ENCODE peak calls at places on chromosomes 6 and 20, in four cellular contexts. F is K562, V is GM12878, R is HepG2. Z is an unnamed sample.
A peak's percentile ranks its signal among the peaks of the same experiment; 100 is the strongest.

GRCh38 chr6:163226181-163226835 is 188.2 kb upstream of the QKI start:
- DNase-seq in V (no peak), F (no peak), R (no peak), Z (no peak)

GRCh38 chr20:51198876-51199523 is 176.1 kb upstream of the KCNG1 start:
- DNase-seq in F (no peak), V (no peak), R (no peak), Z (no peak)

GRCh38 chr6:101543796-101544195 is 150.3 kb downstream of the GRIK2 start:
- DNase-seq in V (no peak), F (no peak), R (no peak), Z (no peak)

GRCh38 chr6:158870418-158870957 is 51.3 kb upstream of the EZR start:
- DNase-seq in V (no peak), F (no peak), R (no peak), Z (no peak)

GRCh38 chr20:17491041-17491440 is 40.1 kb downstream of the BFSP1 start:
- DNase-seq in F (no peak), R (no peak), V (no peak), Z (no peak)

GRCh38 chr6:16747232-16748027 is 13.8 kb downstream of the ATXN1 start:
- DNase-seq in F (no peak), R (peak; percentile 78), V (no peak), Z (no peak)

GRCh38 chr20:59024111-59024530 is 4.9 kb downstream of the TUBB1 start:
- DNase-seq in R (no peak), V (no peak), F (no peak), Z (no peak)

GRCh38 chr6:113306552-113307145 is 550.5 kb upstream of the MARCKS start:
- DNase-seq in V (peak; percentile 57), F (peak; percentile 43), R (peak; percentile 62), Z (peak; percentile 52)

GRCh38 chr6:12844284-12845223 is 128.0 kb downstream of the PHACTR1 start:
- DNase-seq in R (peak; percentile 20), V (no peak), F (peak; percentile 29), Z (peak; percentile 50)

GRCh38 chr6:138722425-138723371 is 50.9 kb upstream of the CCDC28A start:
- DNase-seq in F (peak; percentile 5), V (no peak), R (peak; percentile 19), Z (no peak)

GRCh38 chr6:29071831-29072723 is 15.0 kb downstream of the OR2B3 start:
- DNase-seq in F (peak; percentile 74), R (peak; percentile 61), V (no peak), Z (peak; percentile 75)

GRCh38 chr6:98039876-98040605 is 757.0 kb upstream of the MMS22L start:
- DNase-seq in V (no peak), F (no peak), R (no peak), Z (peak; percentile 15)

GRCh38 chr6:138206862-138207261 is 11.4 kb downstream of the PBOV1 start:
- DNase-seq in F (no peak), R (no peak), V (no peak), Z (no peak)

GRCh38 chr20:49981218-49982071 is 1.3 kb upstream of the SNAI1 start:
- DNase-seq in F (no peak), R (no peak), V (no peak), Z (no peak)

GRCh38 chr6:110874880-110875547 is 429 bp downstream of the AMD1 start:
- DNase-seq in V (no peak), R (no peak), F (no peak), Z (peak; percentile 32)

GRCh38 chr6:100217225-100217624 is 223.2 kb upstream of the MCHR2 start:
- DNase-seq in V (no peak), F (no peak), R (no peak), Z (no peak)

GRCh38 chr20:4813839-4814695 is 92.4 kb downstream of the PRND start:
- DNase-seq in R (no peak), F (no peak), V (peak; percentile 91), Z (no peak)

GRCh38 chr20:57545927-57546662 is 14.8 kb upstream of the PCK1 start:
- DNase-seq in R (no peak), F (no peak), V (no peak), Z (no peak)

GRCh38 chr6:54070025-54070424 is 41.2 kb upstream of the MLIP start:
- DNase-seq in V (no peak), R (no peak), F (no peak), Z (no peak)

GRCh38 chr20:61263084-61263695 is 11.1 kb downstream of the CDH4 start:
- DNase-seq in R (no peak), F (peak; percentile 29), V (no peak), Z (peak; percentile 26)

GRCh38 chr6:21666788-21667681 is 73.5 kb downstream of the SOX4 start:
- DNase-seq in R (no peak), V (no peak), F (no peak), Z (no peak)

GRCh38 chr6:161029195-161029809 is 37.7 kb downstream of the MAP3K4 start:
- DNase-seq in F (no peak), R (no peak), V (peak; percentile 88), Z (no peak)

GRCh38 chr6:74690365-74690764 is 515.5 kb downstream of the COL12A1 start:
- DNase-seq in R (no peak), V (no peak), F (no peak), Z (no peak)

GRCh38 chr6:149634315-149634714 is 14.2 kb downstream of the KATNA1 start:
- DNase-seq in V (no peak), R (no peak), F (no peak), Z (no peak)

GRCh38 chr20:56411759-56412472 is at the start of gene CASS4:
- DNase-seq in V (no peak), R (peak; percentile 68), F (peak; percentile 97), Z (no peak)

GRCh38 chr6:155313602-155314091 is 637 bp downstream of the TFB1M start:
- DNase-seq in V (no peak), F (peak; percentile 47), R (peak; percentile 65), Z (no peak)

GRCh38 chr20:53599378-53599777 is 5.7 kb upstream of the ZNF217 start:
- DNase-seq in V (no peak), R (no peak), F (no peak), Z (no peak)

GRCh38 chr20:25277941-25278521 is 30.1 kb downstream of the PYGB start:
- DNase-seq in R (no peak), F (no peak), V (no peak), Z (no peak)

GRCh38 chr20:3221398-3222226 is 12.3 kb downstream of the ITPA start:
- DNase-seq in F (no peak), R (no peak), V (no peak), Z (no peak)

GRCh38 chr20:3901028-3901746 is 12.0 kb downstream of the PANK2 start:
- DNase-seq in F (no peak), R (no peak), V (no peak), Z (no peak)

GRCh38 chr6:17352302-17352701 is 41.1 kb upstream of the CAP2 start:
- DNase-seq in R (peak; percentile 30), V (no peak), F (no peak), Z (no peak)

GRCh38 chr20:46293084-46293483 is 15.2 kb downstream of the CDH22 start:
- DNase-seq in F (peak; percentile 51), V (no peak), R (peak; percentile 51), Z (peak; percentile 47)

GRCh38 chr6:139676718-139677117 is 302.3 kb upstream of the CITED2 start:
- DNase-seq in R (no peak), V (no peak), F (no peak), Z (no peak)

GRCh38 chr20:58224097-58224496 is 4.4 kb downstream of the ANKRD60 start:
- DNase-seq in F (no peak), R (no peak), V (no peak), Z (no peak)

GRCh38 chr20:53946106-53946505 is 124.3 kb downstream of the BCAS1 start:
- DNase-seq in R (no peak), F (no peak), V (no peak), Z (no peak)

GRCh38 chr6:3841711-3842565 is 7.2 kb upstream of the FAM50B start:
- DNase-seq in V (no peak), F (no peak), R (peak; percentile 30), Z (no peak)

GRCh38 chr6:142871910-142872331 is 73.1 kb downstream of the HIVEP2 start:
- DNase-seq in V (no peak), R (peak; percentile 83), F (no peak), Z (no peak)

GRCh38 chr6:145491126-145491525 is 244.2 kb downstream of the EPM2A start:
- DNase-seq in V (no peak), R (no peak), F (no peak), Z (no peak)
- TF ChIP-seq FOXK2 in V (no peak), R (no peak), F (no peak), Z (no peak)

GRCh38 chr6:170258395-170258794 is 32.5 kb downstream of the DLL1 start:
- DNase-seq in R (no peak), F (no peak), V (no peak), Z (no peak)

GRCh38 chr6:170261643-170262480 is 29.0 kb downstream of the DLL1 start:
- DNase-seq in V (no peak), R (no peak), F (no peak), Z (no peak)

GRCh38 chr6:170259301-170259700 is 31.6 kb downstream of the DLL1 start:
- DNase-seq in R (no peak), V (no peak), F (no peak), Z (no peak)

GRCh38 chr6:170262481-170263088 is 28.3 kb downstream of the DLL1 start:
- DNase-seq in R (no peak), V (no peak), F (no peak), Z (no peak)

DNA sequence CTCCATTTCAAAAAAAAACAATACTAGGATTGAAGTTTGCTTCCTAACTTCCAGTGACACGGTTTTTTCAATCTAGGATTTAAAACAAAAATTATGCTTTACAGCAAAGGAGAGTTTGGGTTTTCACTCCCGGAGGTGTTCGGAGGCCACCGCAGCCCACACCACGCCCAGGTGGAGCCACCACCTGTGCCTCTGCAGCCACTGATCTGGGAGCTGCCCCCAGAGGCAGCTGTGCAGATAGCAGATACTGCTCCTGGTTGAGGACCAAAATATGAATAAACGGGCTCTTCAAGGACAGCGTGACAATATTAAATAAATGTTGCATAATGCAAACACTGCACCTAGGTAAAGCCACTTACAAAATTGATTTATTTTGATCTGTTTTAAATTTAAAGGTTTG is 30.2 kb downstream of the DLL1 start:
- DNase-seq in V (no peak), R (no peak), F (peak; percentile 35), Z (peak; percentile 50)
- TF ChIP-seq SP1 in V (no peak), R (no peak), F (no peak), Z (no peak)

GRCh38 chr20:10080554-10080953 is 45.8 kb downstream of the ANKEF1 start:
- DNase-seq in R (no peak), V (no peak), F (no peak), Z (no peak)

GRCh38 chr20:10077081-10077471 is 42.3 kb downstream of the ANKEF1 start:
- DNase-seq in F (peak; percentile 7), V (no peak), R (no peak), Z (peak; percentile 16)

GRCh38 chr20:10078403-10078802 is 43.6 kb downstream of the ANKEF1 start:
- DNase-seq in V (no peak), F (no peak), R (no peak), Z (no peak)

GRCh38 chr20:10077886-10078285 is 43.1 kb downstream of the ANKEF1 start:
- DNase-seq in V (no peak), F (no peak), R (no peak), Z (no peak)

GRCh38 chr20:10079964-10080363 is 45.2 kb downstream of the ANKEF1 start:
- DNase-seq in R (no peak), V (no peak), F (no peak), Z (no peak)
- TF ChIP-seq FOXK2 in R (no peak), V (no peak), F (no peak), Z (no peak)

GRCh38 chr6:146914563-146915483 is 289.4 kb upstream of the STXBP5 start:
- DNase-seq in V (no peak), R (no peak), F (peak; percentile 85), Z (no peak)
- TF ChIP-seq SP1 in V (no peak), R (no peak), F (peak; percentile 31), Z (no peak)

GRCh38 chr6:39426057-39426592 is 103.6 kb upstream of the KCNK16 start:
- DNase-seq in V (no peak), R (no peak), F (no peak), Z (no peak)
- TF ChIP-seq FOXK2 in V (no peak), R (no peak), F (no peak), Z (no peak)

Z was measured in HEK293T.